ENCODE peak calls at places on chromosomes 3 and 15, in four cellular contexts. Y is cardiac muscle cell; X is Panc1; E is CD8-positive, alpha-beta memory T cell. G is an unnamed sample.
A peak's percentile ranks its signal among the peaks of the same experiment; 100 is the strongest.

GRCh38 chr15:99613887-99614642 is 48.3 kb downstream of the MEF2A start:
- DNase-seq in Y (peak; percentile 70), X (no peak), E (no peak), G (peak; percentile 74)

GRCh38 chr3:69121950-69122349 is 445 bp downstream of the LMOD3 start:
- DNase-seq in Y (no peak), X (no peak), E (no peak), G (no peak)

GRCh38 chr3:51662456-51662855 is 8.6 kb upstream of the TEX264 start:
- DNase-seq in Y (no peak), X (no peak), E (no peak), G (no peak)

GRCh38 chr3:100107227-100107626 is 7.1 kb downstream of the FILIP1L start:
- DNase-seq in Y (no peak), X (no peak), E (no peak), G (no peak)

GRCh38 chr3:48896991-48897390 is 1.7 kb downstream of the SLC25A20 start:
- DNase-seq in Y (peak; percentile 14), X (no peak), E (no peak), G (peak; percentile 69)

GRCh38 chr3:57998366-57999283 is 9.6 kb upstream of the FLNB start:
- DNase-seq in Y (peak; percentile 68), X (no peak), E (no peak), G (peak; percentile 95)

GRCh38 chr3:192445768-192446644 is 281.3 kb downstream of the FGF12 start:
- DNase-seq in Y (peak; percentile 19), X (no peak), E (no peak), G (no peak)

GRCh38 chr3:178669046-178669445 is 132.8 kb downstream of the KCNMB2 start:
- DNase-seq in Y (peak; percentile 22), X (no peak), E (no peak), G (no peak)

GRCh38 chr15:92158426-92158825 is 235.3 kb upstream of the ST8SIA2 start:
- DNase-seq in Y (no peak), X (peak; percentile 10), E (no peak), G (peak; percentile 59)

GRCh38 chr15:94411279-94411678 is 179.9 kb downstream of the MCTP2 start:
- DNase-seq in Y (no peak), X (no peak), E (no peak), G (no peak)

GRCh38 chr3:13375464-13375863 is 44.7 kb downstream of the NUP210 start:
- DNase-seq in Y (no peak), X (no peak), E (no peak), G (no peak)

GRCh38 chr15:50496692-50497091 is 49.8 kb downstream of the USP50 start:
- DNase-seq in Y (no peak), X (no peak), E (no peak), G (no peak)

GRCh38 chr15:81293728-81294500 is 30.0 kb downstream of the STARD5 start:
- DNase-seq in Y (no peak), X (no peak), E (peak; percentile 66), G (peak; percentile 47)

GRCh38 chr15:40469776-40470390 is 901 bp upstream of the CHST14 start:
- DNase-seq in Y (peak; percentile 17), X (no peak), E (no peak), G (no peak)

GRCh38 chr15:87844031-87844430 is 412.5 kb downstream of the NTRK3 start:
- DNase-seq in Y (no peak), X (no peak), E (no peak), G (no peak)

GRCh38 chr3:22372292-22372949 is 621.4 kb upstream of the ZNF385D start:
- DNase-seq in Y (peak; percentile 8), X (no peak), E (no peak), G (no peak)

GRCh38 chr3:172287811-172288477 is 160.3 kb downstream of the GHSR start:
- DNase-seq in Y (no peak), X (no peak), E (no peak), G (peak; percentile 91)

GRCh38 chr15:63054985-63055384 is 12.4 kb downstream of the TPM1 start:
- DNase-seq in Y (no peak), X (no peak), E (no peak), G (peak; percentile 59)

GRCh38 chr3:16179771-16180736 is 5.6 kb downstream of the GALNT15 start:
- DNase-seq in Y (peak; percentile 37), X (no peak), E (no peak), G (no peak)

GRCh38 chr3:187931111-187931510 is 185.8 kb upstream of the BCL6 start:
- DNase-seq in Y (no peak), X (no peak), E (no peak), G (no peak)

GRCh38 chr3:187929115-187929828 is 184.0 kb upstream of the BCL6 start:
- DNase-seq in Y (no peak), X (no peak), E (no peak), G (no peak)

GRCh38 chr3:187931770-187932278 is 186.6 kb upstream of the BCL6 start:
- DNase-seq in Y (no peak), X (no peak), E (no peak), G (no peak)

GRCh38 chr3:187927565-187927964 is 182.3 kb upstream of the BCL6 start:
- DNase-seq in Y (no peak), X (no peak), E (no peak), G (no peak)

GRCh38 chr3:187930021-187930420 is 184.8 kb upstream of the BCL6 start:
- DNase-seq in Y (no peak), X (no peak), E (no peak), G (no peak)
- H3K4me1 ChIP-seq in Y (no peaks in the 10 kb centered on the region), X (no peaks in the 10 kb centered on the region), E (peaks cover 11% of the 10 kb centered on the region), G (no peaks in the 10 kb centered on the region)

DNA sequence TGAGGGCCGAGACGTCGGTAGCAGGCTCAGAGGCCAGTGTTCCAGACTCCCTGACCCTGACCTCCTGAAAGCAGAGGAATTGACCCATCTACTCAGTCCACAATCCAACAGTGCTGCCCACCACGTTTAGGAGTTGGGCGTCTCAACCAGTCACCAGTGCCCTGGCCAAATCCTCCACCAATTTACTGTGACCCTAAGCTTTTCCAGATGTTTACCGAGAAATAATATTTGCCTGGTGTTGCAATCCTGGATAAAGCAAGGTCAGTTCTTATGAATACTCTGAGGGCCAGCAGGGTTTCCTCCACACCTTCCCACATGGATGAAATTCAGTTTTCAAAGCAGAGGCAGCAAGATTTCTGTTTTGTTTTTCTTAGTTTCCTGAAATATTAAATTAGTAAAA is 7.5 kb upstream of the APOD start:
- DNase-seq in Y (no peak), X (no peak), E (no peak), G (no peak)
- H3K9me3 ChIP-seq in Y (no peaks in the 10 kb centered on the region), X (no peaks in the 10 kb centered on the region), E (no peaks in the 10 kb centered on the region), G (no peaks in the 10 kb centered on the region)

GRCh38 chr3:186520957-186521842 is 23.0 kb downstream of the CRYGS start:
- DNase-seq in Y (no peak), X (no peak), E (no peak), G (no peak)

GRCh38 chr3:186523434-186523833 is 20.7 kb downstream of the CRYGS start:
- DNase-seq in Y (no peak), X (no peak), E (no peak), G (peak; percentile 29)

GRCh38 chr3:186524616-186525015 is 19.6 kb downstream of the CRYGS start:
- DNase-seq in Y (no peak), X (no peak), E (no peak), G (no peak)

GRCh38 chr3:186520436-186520835 is 23.7 kb downstream of the CRYGS start:
- DNase-seq in Y (no peak), X (no peak), E (no peak), G (no peak)

GRCh38 chr3:186523022-186523421 is 21.2 kb downstream of the CRYGS start:
- DNase-seq in Y (no peak), X (no peak), E (no peak), G (no peak)
- H3K27ac ChIP-seq in Y (no peak overlapping the region), X (no peak overlapping the region), E (no peak overlapping the region), G (no peak overlapping the region)

GRCh38 chr3:125059488-125060245 is 3.9 kb upstream of the HEG1 start:
- DNase-seq in Y (peak; percentile 33), X (no peak), E (no peak), G (peak; percentile 40)

GRCh38 chr3:125061646-125062045 is 5.8 kb upstream of the HEG1 start:
- DNase-seq in Y (peak; percentile 51), X (no peak), E (no peak), G (no peak)

GRCh38 chr3:125058959-125059358 is 3.2 kb upstream of the HEG1 start:
- DNase-seq in Y (no peak), X (no peak), E (no peak), G (no peak)

GRCh38 chr3:125062904-125063618 is 7.3 kb upstream of the HEG1 start:
- DNase-seq in Y (peak; percentile 99), X (peak; percentile 98), E (no peak), G (no peak)

GRCh38 chr3:125061170-125061569 is 5.4 kb upstream of the HEG1 start:
- DNase-seq in Y (peak; percentile 98), X (no peak), E (no peak), G (no peak)
- H3K4me1 ChIP-seq in Y (peaks cover 44% of the 10 kb centered on the region), X (peaks cover 68% of the 10 kb centered on the region), E (peaks cover 5% of the 10 kb centered on the region), G (no peaks in the 10 kb centered on the region)

GRCh38 chr3:183466575-183466974 is 38.2 kb upstream of the MCF2L2 start:
- DNase-seq in Y (no peak), X (no peak), E (no peak), G (no peak)
- H3K9me3 ChIP-seq in Y (no peaks in the 10 kb centered on the region), X (no peaks in the 10 kb centered on the region), E (no peaks in the 10 kb centered on the region), G (no peaks in the 10 kb centered on the region)

GRCh38 chr3:112774293-112774926 is 72.3 kb downstream of the CD200R1L start:
- DNase-seq in Y (peak; percentile 59), X (peak; percentile 24), E (no peak), G (peak; percentile 28)
- H3K27ac ChIP-seq in Y (no peak overlapping the region), X (no peak overlapping the region), E (peak overlapping the region; percentile 22), G (no peak overlapping the region)